ENCODE peak calls at places on chromosomes 2 and 18, in four cellular contexts. One of them, this sample, is unnamed. For H3K4me1, the result is how much of the 10 kb centered on the place peaks cover.

GRCh38 chr2:70921031-70921430 is 14.7 kb upstream of the ATP6V1B1 start:
- DNase-seq in CD8-positive, alpha-beta T cell: no peak
- DNase-seq in CD8-positive, alpha-beta memory T cell: no peak
- DNase-seq in adipocyte: no peak
- DNase-seq in this sample: no peak

GRCh38 chr18:1090758-1091157 is 186.1 kb downstream of the ADCYAP1 start:
- DNase-seq in CD8-positive, alpha-beta T cell: no peak
- DNase-seq in CD8-positive, alpha-beta memory T cell: no peak
- DNase-seq in adipocyte: no peak
- DNase-seq in this sample: no peak

GRCh38 chr2:23361185-23361584 is 23.8 kb upstream of the KLHL29 start:
- DNase-seq in CD8-positive, alpha-beta T cell: no peak
- DNase-seq in CD8-positive, alpha-beta memory T cell: no peak
- DNase-seq in adipocyte: no peak
- DNase-seq in this sample: no peak

GRCh38 chr2:210888035-210888434 is 331.6 kb downstream of the CPS1 start:
- DNase-seq in CD8-positive, alpha-beta T cell: no peak
- DNase-seq in CD8-positive, alpha-beta memory T cell: no peak
- DNase-seq in adipocyte: no peak
- DNase-seq in this sample: no peak

GRCh38 chr2:174974131-174974530 is 31.1 kb downstream of the CHN1 start:
- DNase-seq in CD8-positive, alpha-beta T cell: no peak
- DNase-seq in CD8-positive, alpha-beta memory T cell: no peak
- DNase-seq in adipocyte: no peak
- DNase-seq in this sample: no peak

GRCh38 chr18:48139427-48140347 is 209.2 kb upstream of the SMAD2 start:
- DNase-seq in CD8-positive, alpha-beta T cell: no peak
- DNase-seq in CD8-positive, alpha-beta memory T cell: no peak
- DNase-seq in adipocyte: no peak
- DNase-seq in this sample: peak

GRCh38 chr2:223084873-223085272 is 32.9 kb downstream of the KCNE4 start:
- DNase-seq in CD8-positive, alpha-beta T cell: no peak
- DNase-seq in CD8-positive, alpha-beta memory T cell: no peak
- DNase-seq in adipocyte: no peak
- DNase-seq in this sample: no peak

GRCh38 chr2:196538646-196539045 is 100.9 kb upstream of the CCDC150 start:
- DNase-seq in CD8-positive, alpha-beta T cell: no peak
- DNase-seq in CD8-positive, alpha-beta memory T cell: no peak
- DNase-seq in adipocyte: no peak
- DNase-seq in this sample: no peak

GRCh38 chr2:134268265-134268664 is 14.4 kb downstream of the MGAT5 start:
- DNase-seq in CD8-positive, alpha-beta T cell: no peak
- DNase-seq in CD8-positive, alpha-beta memory T cell: no peak
- DNase-seq in adipocyte: no peak
- DNase-seq in this sample: no peak
- H3K4me1 ChIP-seq in CD8-positive, alpha-beta T cell: under half
- H3K4me1 ChIP-seq in CD8-positive, alpha-beta memory T cell: under half
- H3K4me1 ChIP-seq in adipocyte: under half
- H3K4me1 ChIP-seq in this sample: under half

GRCh38 chr2:159612255-159612901 is 4.0 kb downstream of the BAZ2B start:
- DNase-seq in CD8-positive, alpha-beta T cell: no peak
- DNase-seq in CD8-positive, alpha-beta memory T cell: no peak
- DNase-seq in adipocyte: peak
- DNase-seq in this sample: no peak
- H3K4me3 ChIP-seq in CD8-positive, alpha-beta T cell: no peak
- H3K4me3 ChIP-seq in CD8-positive, alpha-beta memory T cell: no peak
- H3K4me3 ChIP-seq in adipocyte: peak
- H3K4me3 ChIP-seq in this sample: no peak

GRCh38 chr2:215401896-215402379 is 33.9 kb downstream of the FN1 start:
- DNase-seq in CD8-positive, alpha-beta T cell: no peak
- DNase-seq in CD8-positive, alpha-beta memory T cell: no peak
- DNase-seq in adipocyte: peak
- DNase-seq in this sample: no peak

GRCh38 chr2:215396595-215397313 is 39.1 kb downstream of the FN1 start:
- DNase-seq in CD8-positive, alpha-beta T cell: no peak
- DNase-seq in CD8-positive, alpha-beta memory T cell: no peak
- DNase-seq in adipocyte: peak
- DNase-seq in this sample: no peak

GRCh38 chr2:215395687-215396460 is 40.0 kb downstream of the FN1 start:
- DNase-seq in CD8-positive, alpha-beta T cell: no peak
- DNase-seq in CD8-positive, alpha-beta memory T cell: no peak
- DNase-seq in adipocyte: no peak
- DNase-seq in this sample: no peak

GRCh38 chr2:215397632-215398341 is 38.1 kb downstream of the FN1 start:
- DNase-seq in CD8-positive, alpha-beta T cell: no peak
- DNase-seq in CD8-positive, alpha-beta memory T cell: no peak
- DNase-seq in adipocyte: peak
- DNase-seq in this sample: no peak

GRCh38 chr2:215399067-215399716 is 36.7 kb downstream of the FN1 start:
- DNase-seq in CD8-positive, alpha-beta T cell: no peak
- DNase-seq in CD8-positive, alpha-beta memory T cell: no peak
- DNase-seq in adipocyte: no peak
- DNase-seq in this sample: no peak
- H3K4me1 ChIP-seq in CD8-positive, alpha-beta T cell: under half
- H3K4me1 ChIP-seq in CD8-positive, alpha-beta memory T cell: under half
- H3K4me1 ChIP-seq in adipocyte: under half
- H3K4me1 ChIP-seq in this sample: under half

GRCh38 chr18:2991241-2991640 is 21.7 kb downstream of the LPIN2 start:
- DNase-seq in CD8-positive, alpha-beta T cell: no peak
- DNase-seq in CD8-positive, alpha-beta memory T cell: no peak
- DNase-seq in adipocyte: no peak
- DNase-seq in this sample: no peak

GRCh38 chr18:2985628-2986027 is 27.3 kb downstream of the LPIN2 start:
- DNase-seq in CD8-positive, alpha-beta T cell: no peak
- DNase-seq in CD8-positive, alpha-beta memory T cell: no peak
- DNase-seq in adipocyte: peak
- DNase-seq in this sample: no peak

GRCh38 chr18:2984703-2985261 is 28.2 kb downstream of the LPIN2 start:
- DNase-seq in CD8-positive, alpha-beta T cell: no peak
- DNase-seq in CD8-positive, alpha-beta memory T cell: no peak
- DNase-seq in adipocyte: no peak
- DNase-seq in this sample: no peak

GRCh38 chr18:2986150-2986865 is 26.6 kb downstream of the LPIN2 start:
- DNase-seq in CD8-positive, alpha-beta T cell: no peak
- DNase-seq in CD8-positive, alpha-beta memory T cell: no peak
- DNase-seq in adipocyte: peak
- DNase-seq in this sample: no peak

DNA sequence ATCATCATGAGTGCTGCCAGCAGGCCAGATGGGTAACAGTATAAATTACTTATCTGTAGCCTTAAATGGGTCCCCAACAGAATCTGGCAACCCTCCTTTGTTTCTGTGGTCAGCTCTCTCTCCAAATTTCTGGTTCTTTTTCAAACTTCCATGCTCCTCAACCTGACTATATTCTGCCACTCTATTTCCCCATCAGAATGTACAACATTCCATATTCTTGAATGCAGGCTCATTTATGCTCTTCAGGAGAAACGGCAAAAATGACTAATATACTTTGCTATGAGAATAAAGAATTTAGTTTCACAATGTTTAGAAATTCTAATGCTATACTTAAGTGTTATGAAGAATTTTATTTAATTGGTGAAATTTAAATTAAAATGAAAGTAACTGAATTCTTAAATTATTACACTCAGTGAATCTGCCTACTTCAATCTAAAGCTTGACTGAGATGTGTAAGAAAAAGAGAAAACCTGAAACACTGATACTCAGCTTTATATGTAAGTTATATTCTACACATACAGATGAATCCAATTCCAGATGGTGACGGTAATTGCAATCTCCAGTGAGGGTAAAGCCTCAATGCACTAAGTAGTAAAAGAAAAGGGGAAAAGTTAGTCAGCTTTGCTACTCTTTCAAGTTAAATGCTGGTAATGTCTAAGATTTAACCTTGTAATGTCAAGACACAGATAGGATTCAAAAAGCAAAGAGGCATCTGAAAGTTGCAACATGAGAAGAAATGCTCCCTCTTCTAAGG is 24.7 kb downstream of the LPIN2 start:
- DNase-seq in CD8-positive, alpha-beta T cell: no peak
- DNase-seq in CD8-positive, alpha-beta memory T cell: no peak
- DNase-seq in adipocyte: peak
- DNase-seq in this sample: no peak
- H3K4me3 ChIP-seq in CD8-positive, alpha-beta T cell: no peak
- H3K4me3 ChIP-seq in CD8-positive, alpha-beta memory T cell: no peak
- H3K4me3 ChIP-seq in adipocyte: peak
- H3K4me3 ChIP-seq in this sample: no peak

GRCh38 chr2:144503221-144503620 is 16.7 kb downstream of the ZEB2 start:
- DNase-seq in CD8-positive, alpha-beta T cell: no peak
- DNase-seq in CD8-positive, alpha-beta memory T cell: no peak
- DNase-seq in adipocyte: no peak
- DNase-seq in this sample: no peak
- H3K4me1 ChIP-seq in CD8-positive, alpha-beta T cell: under half
- H3K4me1 ChIP-seq in CD8-positive, alpha-beta memory T cell: under half
- H3K4me1 ChIP-seq in adipocyte: half or more
- H3K4me1 ChIP-seq in this sample: half or more

DNA sequence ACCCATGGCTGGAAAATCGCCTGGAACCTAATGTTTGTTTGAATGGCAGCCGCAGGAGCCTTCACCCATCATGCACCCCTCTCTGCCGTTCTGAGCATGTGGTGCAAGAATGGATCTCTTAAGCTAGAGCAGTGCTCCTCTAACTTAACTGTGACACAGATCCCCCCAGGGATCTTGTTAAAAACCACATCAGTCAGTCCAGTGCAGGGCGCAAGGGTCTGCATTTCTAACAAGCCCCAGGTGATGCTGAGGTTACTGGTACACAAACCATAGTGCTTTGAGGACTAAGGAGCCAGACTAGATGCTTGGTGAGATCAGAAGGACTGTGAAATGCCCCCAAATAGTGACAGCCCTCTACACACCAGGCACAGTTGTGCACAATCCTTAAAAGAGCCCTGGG is 87.1 kb upstream of the KCTD1 start:
- DNase-seq in CD8-positive, alpha-beta T cell: no peak
- DNase-seq in CD8-positive, alpha-beta memory T cell: no peak
- DNase-seq in adipocyte: no peak
- DNase-seq in this sample: no peak
- H3K4me3 ChIP-seq in CD8-positive, alpha-beta T cell: no peak
- H3K4me3 ChIP-seq in CD8-positive, alpha-beta memory T cell: no peak
- H3K4me3 ChIP-seq in adipocyte: no peak
- H3K4me3 ChIP-seq in this sample: no peak

GRCh38 chr18:79684787-79685186 is 5.2 kb downstream of the CTDP1 start:
- DNase-seq in CD8-positive, alpha-beta T cell: no peak
- DNase-seq in CD8-positive, alpha-beta memory T cell: no peak
- DNase-seq in adipocyte: no peak
- DNase-seq in this sample: no peak
- H3K4me1 ChIP-seq in CD8-positive, alpha-beta T cell: half or more
- H3K4me1 ChIP-seq in CD8-positive, alpha-beta memory T cell: half or more
- H3K4me1 ChIP-seq in adipocyte: under half
- H3K4me1 ChIP-seq in this sample: under half

This sample was measured in upper lobe of left lung.